ENCODE peak calls at places on chromosomes 11 and 22, in ten cellular contexts. L is SHP77 treated with DMSO at 0.1 percent for 48 hours; R is nephron progenitor cell; X is T-helper 17 cell; D is kidney epithelial cell; S is lung; N is stimulated activated CD4-positive, alpha-beta T cell treated with anti-CD3 and anti-CD28 coated beads, Interleukin-2, amount 100 ng/mL, for 48 hours; G is psoas muscle; J is A549; E is CD4-positive, alpha-beta T cell. P is an unnamed sample.

GRCh38 chr11:61718613-61719302 is 33.7 kb upstream of the MYRF start:
- DNase-seq in L (no peak), R (peak), X (no peak), D (no peak), S (no peak), N (no peak), G (no peak), J (no peak), E (no peak), P (no peak)

GRCh38 chr22:20016734-20017621 is at the start of gene ARVCF:
- DNase-seq in L (peak), R (peak), X (peak), D (no peak), S (peak), N (peak), G (peak), J (peak), E (peak), P (peak)

GRCh38 chr11:28738549-28738948 is 630.4 kb downstream of the METTL15 start:
- DNase-seq in L (no peak), R (no peak), X (no peak), D (no peak), S (no peak), N (no peak), G (no peak), J (no peak), E (no peak), P (no peak)

GRCh38 chr22:37165066-37165465 is 15.3 kb upstream of the IL2RB start:
- DNase-seq in L (no peak), R (no peak), X (no peak), D (no peak), S (no peak), N (no peak), G (peak), J (no peak), E (no peak), P (no peak)

GRCh38 chr11:32034680-32035079 is 56.2 kb upstream of the RCN1 start:
- DNase-seq in L (no peak), R (no peak), X (no peak), D (no peak), S (no peak), N (no peak), G (no peak), J (no peak), E (no peak), P (no peak)

GRCh38 chr22:21791635-21792625 is 56.3 kb upstream of the YPEL1 start:
- DNase-seq in L (no peak), R (no peak), X (no peak), D (no peak), S (no peak), N (peak), G (no peak), J (peak), E (no peak), P (no peak)

GRCh38 chr22:45538284-45538683 is 35.6 kb downstream of the FBLN1 start:
- DNase-seq in L (no peak), R (no peak), X (no peak), D (no peak), S (no peak), N (no peak), G (no peak), J (no peak), E (no peak), P (no peak)

GRCh38 chr22:42169055-42169469 is 38.5 kb upstream of the CYP2D6 start:
- DNase-seq in L (peak), R (peak), X (peak), D (no peak), S (peak), N (peak), G (peak), J (peak), E (peak), P (peak)

GRCh38 chr22:35352214-35353111 is 28.4 kb upstream of the HMOX1 start:
- DNase-seq in L (peak), R (peak), X (no peak), D (no peak), S (peak), N (peak), G (peak), J (peak), E (peak), P (peak)